ENCODE peak calls at places on chromosomes 13 and 19, in six cellular contexts. W, K, N, Z, J and R are unnamed samples.

GRCh38 chr19:30083701-30084156 is 141.7 kb downstream of the URI1 start:
- DNase-seq in N (no peak), K (no peak), J (no peak), W (no peak), Z (no peak), R (no peak)

GRCh38 chr13:43805071-43805468 is 18.3 kb upstream of the ENOX1 start:
- DNase-seq in Z (peak), N (peak), J (no peak), K (peak), W (no peak), R (no peak)

GRCh38 chr19:35261356-35262100 is 7.2 kb upstream of the USF2 start:
- DNase-seq in K (no peak), J (no peak), N (no peak), Z (no peak), W (peak), R (peak)

GRCh38 chr19:2376784-2377519 is 16.9 kb downstream of the TMPRSS9 start:
- DNase-seq in J (no peak), W (no peak), K (no peak), Z (no peak), N (no peak), R (no peak)

GRCh38 chr19:7699422-7700127 is 2.4 kb downstream of the FCER2 start:
- DNase-seq in J (no peak), Z (no peak), N (no peak), K (no peak), W (no peak), R (no peak)

GRCh38 chr13:54210397-54211050 is 1181.9 kb downstream of the OLFM4 start:
- DNase-seq in K (no peak), Z (no peak), W (no peak), J (no peak), N (no peak), R (no peak)

GRCh38 chr13:20258208-20258962 is 26.3 kb upstream of the GJB6 start:
- DNase-seq in W (no peak), J (no peak), N (no peak), Z (no peak), K (no peak), R (no peak)

GRCh38 chr19:42473686-42474085 is 30.9 kb upstream of the CXCL17 start:
- DNase-seq in W (no peak), K (no peak), N (no peak), J (no peak), Z (no peak), R (no peak)

GRCh38 chr19:43432866-43433673 is 18.4 kb downstream of the TEX101 start:
- DNase-seq in N (peak), Z (peak), J (peak), W (peak), K (peak), R (no peak)

GRCh38 chr19:52961981-52962380 is 700 bp downstream of the ZNF816 start:
- DNase-seq in W (no peak), J (no peak), K (no peak), Z (no peak), N (no peak), R (no peak)

GRCh38 chr19:44685877-44686276 is 13.1 kb upstream of the CEACAM16 start:
- DNase-seq in Z (peak), K (no peak), N (peak), J (no peak), W (no peak), R (no peak)

GRCh38 chr13:36374063-36374462 is 27.9 kb upstream of the SPART start:
- DNase-seq in N (no peak), K (no peak), Z (no peak), J (no peak), W (no peak), R (no peak)

GRCh38 chr19:54489341-54489740 is 13.3 kb upstream of the LAIR2 start:
- DNase-seq in W (no peak), Z (no peak), J (no peak), N (no peak), K (no peak), R (no peak)

GRCh38 chr13:23608704-23609413 is 38.6 kb downstream of the TNFRSF19 start:
- DNase-seq in Z (peak), N (peak), W (peak), K (peak), J (no peak), R (no peak)

GRCh38 chr13:112574476-112575294 is 13.3 kb downstream of the TUBGCP3 start:
- DNase-seq in K (no peak), Z (peak), N (peak), W (no peak), J (no peak), R (no peak)

GRCh38 chr19:49660338-49660961 is 5.2 kb downstream of the IRF3 start:
- DNase-seq in N (no peak), Z (no peak), W (no peak), J (no peak), K (no peak), R (no peak)

GRCh38 chr13:73000027-73000674 is 58.7 kb upstream of the KLF5 start:
- DNase-seq in J (no peak), Z (peak), K (no peak), W (no peak), N (peak), R (no peak)

GRCh38 chr13:98691360-98691759 is 61.1 kb downstream of the SLC15A1 start:
- DNase-seq in W (no peak), K (no peak), J (no peak), Z (no peak), N (no peak), R (no peak)

GRCh38 chr13:23871616-23872220 is 17.5 kb downstream of the MIPEP start:
- DNase-seq in J (no peak), W (no peak), K (no peak), N (peak), Z (peak), R (no peak)

GRCh38 chr19:55353803-55354697 is 469 bp downstream of the COX6B2 start:
- DNase-seq in K (peak), Z (no peak), N (peak), W (no peak), J (no peak), R (peak)

GRCh38 chr13:32060319-32060924 is 28.8 kb downstream of the FRY start:
- DNase-seq in W (no peak), Z (no peak), N (no peak), K (no peak), J (no peak), R (no peak)

GRCh38 chr13:28047784-28048388 is 52.5 kb downstream of the FLT3 start:
- DNase-seq in N (no peak), W (no peak), K (no peak), J (no peak), Z (peak), R (no peak)

GRCh38 chr19:15631817-15632216 is 8.9 kb upstream of the CYP4F3 start:
- DNase-seq in N (no peak), W (no peak), J (no peak), K (no peak), Z (no peak), R (no peak)

GRCh38 chr13:40077396-40078027 is 422.1 kb downstream of the COG6 start:
- DNase-seq in J (no peak), K (no peak), W (no peak), Z (no peak), N (no peak), R (no peak)

GRCh38 chr13:37306778-37307544 is 201.5 kb upstream of the CSNK1A1L start:
- DNase-seq in W (no peak), K (no peak), Z (peak), N (peak), J (no peak), R (no peak)

GRCh38 chr19:35860818-35861639 is 4.3 kb downstream of the KIRREL2 start:
- DNase-seq in J (peak), W (no peak), Z (no peak), N (no peak), K (no peak), R (no peak)

GRCh38 chr13:89212186-89212585 is 1541.0 kb downstream of the SLITRK5 start:
- DNase-seq in N (no peak), Z (no peak), K (no peak), W (no peak), J (no peak), R (no peak)

GRCh38 chr13:99969368-99969933 is 2.1 kb downstream of the ZIC5 start:
- DNase-seq in J (no peak), W (no peak), K (no peak), Z (no peak), N (no peak), R (no peak)

GRCh38 chr13:36837354-36838092 is 18.5 kb downstream of the RFXAP start:
- DNase-seq in Z (no peak), K (no peak), N (no peak), W (no peak), J (no peak), R (no peak)

GRCh38 chr13:89380101-89380500 is 1708.9 kb downstream of the SLITRK5 start:
- DNase-seq in W (peak), J (no peak), Z (no peak), N (no peak), K (no peak), R (no peak)

GRCh38 chr19:7792286-7792685 is 29.2 kb downstream of the CLEC4M start:
- DNase-seq in J (no peak), N (peak), K (no peak), Z (no peak), W (no peak), R (no peak)

GRCh38 chr13:30787747-30788535 is 52.6 kb downstream of the ALOX5AP start:
- DNase-seq in J (no peak), W (no peak), K (no peak), Z (no peak), N (no peak), R (no peak)

GRCh38 chr19:8109455-8109854 is 39.9 kb downstream of the FBN3 start:
- DNase-seq in W (no peak), N (no peak), K (no peak), Z (no peak), J (no peak), R (no peak)

GRCh38 chr13:77172650-77173049 is 145.7 kb upstream of the FBXL3 start:
- DNase-seq in W (no peak), K (no peak), N (no peak), Z (no peak), J (no peak), R (no peak)

GRCh38 chr13:73984949-73985691 is 149.1 kb downstream of the KLF12 start:
- DNase-seq in W (no peak), K (no peak), N (no peak), Z (no peak), J (no peak), R (no peak)

GRCh38 chr19:49408816-49409440 is 14.3 kb downstream of the PTH2 start:
- DNase-seq in J (no peak), W (no peak), K (no peak), Z (no peak), N (no peak), R (no peak)

GRCh38 chr13:113996912-113997745 is 23.3 kb upstream of the C13orf46 start:
- DNase-seq in W (no peak), Z (no peak), K (no peak), N (no peak), J (no peak), R (no peak)

DNA sequence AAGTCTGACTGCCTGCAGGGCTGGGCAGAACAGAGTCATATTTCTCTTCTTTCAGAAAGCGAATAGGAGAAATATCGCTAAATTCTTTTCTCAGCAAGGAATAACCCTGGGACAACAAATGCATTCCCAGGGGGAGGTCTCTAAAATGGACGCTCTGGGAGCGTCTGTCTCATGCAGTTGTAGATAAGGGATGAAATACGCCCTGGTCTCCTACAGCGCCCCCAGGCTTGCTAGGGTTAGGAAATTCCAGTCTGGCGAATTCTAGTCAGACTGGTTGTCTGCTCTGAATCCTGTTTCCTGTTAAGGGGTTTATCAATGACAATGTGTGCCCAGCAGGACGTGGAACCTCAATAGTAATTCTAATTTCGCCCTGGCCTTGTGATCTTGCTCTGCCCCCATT is 1214.1 kb downstream of the DIAPH3 start:
- DNase-seq in Z (no peak), K (no peak), N (no peak), W (no peak), J (no peak), R (no peak)
- TF ChIP-seq CTCF in Z (no peak), K (no peak), N (no peak), W (no peak), J (no peak), R (no peak)

DNA sequence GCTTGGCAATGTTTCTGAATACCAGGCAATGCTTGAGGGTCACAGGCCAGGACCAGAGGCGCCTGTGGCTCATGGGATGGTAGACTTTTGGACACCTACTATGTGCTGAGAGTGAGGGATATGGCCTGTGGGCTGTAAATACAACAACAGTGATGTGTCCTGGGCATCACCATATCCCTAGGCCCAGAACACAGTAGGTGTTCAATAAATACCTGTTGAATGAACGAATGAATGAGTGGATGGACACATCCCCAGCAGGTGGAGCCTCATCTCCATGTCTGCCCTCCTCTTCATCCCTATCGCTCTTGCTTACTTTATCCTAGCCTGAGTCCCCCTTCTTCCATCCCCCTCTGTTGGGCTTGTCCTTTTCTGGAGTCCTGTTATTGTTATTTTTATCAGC is 16.5 kb upstream of the NANOS2 start:
- DNase-seq in K (no peak), Z (no peak), N (no peak), J (no peak), W (no peak), R (no peak)
- TF ChIP-seq CTCF in K (no peak), Z (no peak), N (no peak), J (no peak), W (no peak), R (no peak)

DNA sequence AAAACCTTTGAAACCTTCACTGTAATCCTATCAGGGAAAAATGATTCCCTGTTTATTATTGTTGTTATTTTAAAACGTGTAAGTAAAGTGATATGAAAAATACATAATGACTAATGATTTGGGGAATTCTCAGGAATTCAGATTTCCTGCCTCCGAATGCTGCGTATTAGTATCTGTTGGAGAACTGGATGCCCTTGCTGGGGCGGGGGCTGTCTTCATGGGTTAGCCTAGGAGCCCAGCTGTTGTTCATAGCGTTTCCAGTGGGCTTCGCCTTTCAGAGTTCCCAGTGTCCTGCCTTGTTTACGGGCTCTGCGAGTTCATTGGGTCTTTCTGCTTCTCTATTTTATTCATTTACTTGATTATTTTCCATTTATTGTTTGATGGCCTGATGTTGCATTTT is 18.4 kb downstream of the NAXD start:
- DNase-seq in Z (no peak), W (no peak), N (no peak), J (no peak), K (no peak), R (no peak)
- TF ChIP-seq CTCF in Z (no peak), W (no peak), N (no peak), J (no peak), K (no peak), R (no peak)

GRCh38 chr19:39413903-39414608 is 1.6 kb downstream of the PLEKHG2 start:
- DNase-seq in N (peak), J (no peak), Z (peak), W (peak), K (peak), R (no peak)

GRCh38 chr19:39416626-39417120 is 4.2 kb downstream of the PLEKHG2 start:
- DNase-seq in Z (no peak), W (no peak), K (peak), N (no peak), J (no peak), R (no peak)

GRCh38 chr19:39416152-39416551 is 3.7 kb downstream of the PLEKHG2 start:
- DNase-seq in Z (no peak), W (no peak), K (peak), J (no peak), N (no peak), R (no peak)

GRCh38 chr19:39413269-39413902 is 917 bp downstream of the PLEKHG2 start:
- DNase-seq in K (peak), W (peak), N (peak), J (peak), Z (peak), R (no peak)

DNA sequence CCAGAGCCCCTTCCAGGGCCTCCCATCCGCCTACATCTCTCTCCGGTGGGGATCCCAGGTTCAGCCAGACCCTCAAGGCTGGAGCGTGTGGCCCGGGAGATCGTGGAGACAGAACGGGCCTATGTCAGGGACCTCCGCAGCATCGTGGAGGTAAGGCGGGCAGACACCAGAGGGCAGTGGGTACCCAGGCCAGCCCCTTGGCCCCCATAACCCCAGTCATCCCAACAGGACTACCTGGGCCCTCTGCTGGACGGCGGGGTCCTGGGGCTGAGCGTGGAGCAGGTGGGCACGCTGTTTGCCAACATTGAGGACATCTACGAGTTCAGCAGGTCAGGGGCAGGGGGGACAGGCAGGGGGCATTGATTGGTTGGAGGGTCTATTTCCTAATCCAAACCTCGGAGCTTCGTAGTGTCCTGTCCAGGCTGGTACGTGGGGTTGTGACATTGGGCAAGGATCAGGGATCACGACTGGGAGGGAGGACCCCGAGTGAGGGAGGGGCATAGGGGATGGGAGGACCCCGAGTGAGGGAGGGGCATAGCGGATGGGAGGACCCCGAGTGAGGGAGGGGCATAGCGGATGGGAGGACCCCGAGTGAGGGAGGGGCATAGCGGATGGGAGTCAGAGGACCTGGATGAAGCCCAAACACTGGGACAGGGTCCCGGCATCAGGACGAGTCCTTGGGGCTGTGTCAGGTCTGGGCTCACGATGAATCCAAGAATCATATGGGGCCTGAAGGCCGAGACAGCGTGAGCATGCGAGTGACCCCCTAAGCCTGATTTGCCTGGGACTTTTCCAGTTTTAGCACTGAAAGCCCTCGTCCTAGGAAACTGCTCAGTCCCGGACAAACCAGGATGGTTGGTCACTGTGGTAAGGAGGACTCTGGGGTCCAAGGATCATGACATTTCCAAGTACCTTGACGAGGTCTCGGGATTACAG is 2.9 kb downstream of the PLEKHG2 start:
- DNase-seq in J (no peak), W (no peak), K (peak), Z (no peak), N (no peak), R (no peak)
- TF ChIP-seq CTCF in J (no peak), W (no peak), K (no peak), Z (no peak), N (no peak), R (no peak)

GRCh38 chr19:18339703-18340102 is 695 bp upstream of the PGPEP1 start:
- DNase-seq in N (no peak), J (no peak), W (no peak), K (no peak), Z (no peak), R (no peak)
- TF ChIP-seq CTCF in N (no peak), J (peak), W (no peak), K (no peak), Z (peak), R (peak)